ENCODE peak calls at places on chromosomes 5 and 9, in eight cellular contexts. J is astrocyte, B is GM10248, F is stomach, V is spleen, A is endodermal cell, Q is epithelial cell of esophagus, N is heart right ventricle. T is an unnamed sample.
A peak's percentile ranks its signal among the peaks of the same experiment; 100 is the strongest.

GRCh38 chr9:90141723-90142122 is 500.9 kb downstream of the DIRAS2 start:
- DNase-seq in J (no peak), B (peak; percentile 23), F (no peak), V (no peak), A (no peak), Q (peak; percentile 36), N (no peak), T (peak; percentile 22)

GRCh38 chr5:54518146-54519082 is 855 bp downstream of the SNX18 start:
- DNase-seq in J (no peak), B (peak; percentile 58), F (peak; percentile 70), V (peak; percentile 95), A (peak; percentile 82), Q (peak; percentile 61), N (peak; percentile 41), T (peak; percentile 77)

GRCh38 chr5:15463231-15463630 is 36.7 kb upstream of the FBXL7 start:
- DNase-seq in J (peak; percentile 3), B (no peak), F (no peak), V (no peak), A (peak; percentile 59), Q (peak; percentile 39), N (no peak), T (no peak)

GRCh38 chr9:80218336-80218735 is 646.6 kb downstream of the TLE4 start:
- DNase-seq in J (no peak), B (no peak), F (no peak), V (no peak), A (peak; percentile 53), Q (no peak), N (no peak), T (no peak)

GRCh38 chr5:102823441-102823874 is 68.4 kb downstream of the PAM start:
- DNase-seq in J (peak; percentile 89), B (no peak), F (no peak), V (no peak), A (no peak), Q (no peak), N (no peak), T (no peak)

GRCh38 chr9:92749071-92749933 is 15.3 kb downstream of the BICD2 start:
- DNase-seq in J (no peak), B (no peak), F (no peak), V (peak; percentile 56), A (peak; percentile 43), Q (no peak), N (no peak), T (no peak)

GRCh38 chr9:113654605-113655193 is 191.2 kb downstream of the RGS3 start:
- DNase-seq in J (peak; percentile 65), B (no peak), F (no peak), V (no peak), A (no peak), Q (no peak), N (peak; percentile 87), T (no peak)

GRCh38 chr9:15696979-15697378 is 144.1 kb downstream of the CCDC171 start:
- DNase-seq in J (no peak), B (no peak), F (no peak), V (no peak), A (no peak), Q (no peak), N (no peak), T (no peak)

GRCh38 chr5:31811210-31811609 is 172.3 kb downstream of the PDZD2 start:
- DNase-seq in J (peak; percentile 91), B (no peak), F (no peak), V (no peak), A (no peak), Q (peak; percentile 94), N (no peak), T (no peak)

GRCh38 chr9:71944754-71945409 is 33.4 kb downstream of the C9orf85 start:
- DNase-seq in J (no peak), B (no peak), F (no peak), V (no peak), A (no peak), Q (peak; percentile 95), N (no peak), T (no peak)

GRCh38 chr9:89498845-89499480 is 1.1 kb upstream of the SEMA4D start:
- DNase-seq in J (no peak), B (no peak), F (peak; percentile 22), V (peak; percentile 86), A (no peak), Q (no peak), N (no peak), T (peak; percentile 58)

GRCh38 chr5:131392461-131393095 is 128.7 kb downstream of the CDC42SE2 start:
- DNase-seq in J (no peak), B (no peak), F (no peak), V (no peak), A (no peak), Q (no peak), N (no peak), T (no peak)

GRCh38 chr9:129604766-129605163 is 16.1 kb downstream of the C9orf50 start:
- DNase-seq in J (no peak), B (no peak), F (no peak), V (no peak), A (no peak), Q (no peak), N (no peak), T (no peak)

GRCh38 chr5:84274585-84275468 is 109.9 kb downstream of the EDIL3 start:
- DNase-seq in J (no peak), B (peak; percentile 12), F (peak; percentile 26), V (no peak), A (peak; percentile 75), Q (peak; percentile 53), N (peak; percentile 10), T (peak; percentile 7)

GRCh38 chr5:143887901-143888648 is 76.1 kb downstream of the HMHB1 start:
- DNase-seq in J (peak; percentile 86), B (no peak), F (no peak), V (no peak), A (no peak), Q (no peak), N (no peak), T (no peak)

GRCh38 chr9:98477884-98478283 is 222.4 kb upstream of the TBC1D2 start:
- DNase-seq in J (no peak), B (no peak), F (no peak), V (no peak), A (no peak), Q (no peak), N (peak; percentile 24), T (no peak)

GRCh38 chr9:110261631-110262030 is 5.3 kb upstream of the TXN start:
- DNase-seq in J (no peak), B (no peak), F (no peak), V (no peak), A (no peak), Q (no peak), N (no peak), T (no peak)

GRCh38 chr9:122445155-122445749 is 32.5 kb downstream of the OR1J1 start:
- DNase-seq in J (peak; percentile 89), B (no peak), F (no peak), V (no peak), A (no peak), Q (no peak), N (no peak), T (no peak)
- TF ChIP-seq CTCF in J (no peak), B (no peak), F (no peak), V (no peak), A (no peak), Q (no peak), N (no peak), T (no peak)

GRCh38 chr9:132409828-132410528 is at the start of gene CFAP77:
- DNase-seq in J (peak; percentile 18), B (peak; percentile 58), F (peak; percentile 42), V (peak; percentile 85), A (peak; percentile 89), Q (peak; percentile 71), N (peak; percentile 25), T (peak; percentile 66)

GRCh38 chr9:132412089-132412488 is 2.1 kb downstream of the CFAP77 start:
- DNase-seq in J (no peak), B (peak; percentile 32), F (no peak), V (no peak), A (peak; percentile 85), Q (peak; percentile 26), N (no peak), T (peak; percentile 39)

GRCh38 chr9:132408521-132408920 is 1.5 kb upstream of the CFAP77 start:
- DNase-seq in J (no peak), B (no peak), F (no peak), V (no peak), A (no peak), Q (no peak), N (peak; percentile 78), T (no peak)

GRCh38 chr9:132410642-132411041 is 631 bp downstream of the CFAP77 start:
- DNase-seq in J (no peak), B (no peak), F (no peak), V (peak; percentile 73), A (no peak), Q (no peak), N (no peak), T (no peak)

DNA sequence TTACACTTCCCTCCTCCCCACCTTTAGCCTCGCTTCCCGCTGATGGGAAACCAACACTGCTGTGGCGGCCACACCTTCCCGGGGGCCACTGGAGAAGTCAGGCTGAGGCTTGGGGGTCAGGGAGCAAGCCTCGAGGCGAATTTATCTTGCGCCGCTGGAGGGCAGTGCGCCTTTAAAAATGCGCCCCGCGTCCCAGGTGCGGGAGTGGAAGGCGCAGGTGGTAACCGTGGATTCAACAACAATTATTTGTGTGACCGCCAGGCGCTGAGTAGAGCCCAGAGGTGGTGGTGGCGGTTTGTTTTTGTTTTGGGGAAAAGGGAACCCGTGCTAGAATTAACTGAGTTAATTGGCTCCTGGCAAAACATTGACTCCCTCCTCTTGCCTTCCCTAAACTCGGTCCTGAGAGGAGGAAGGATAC is 1.1 kb downstream of the CFAP77 start:
- DNase-seq in J (no peak), B (peak; percentile 75), F (peak; percentile 65), V (peak; percentile 87), A (peak; percentile 95), Q (peak; percentile 68), N (peak; percentile 16), T (peak; percentile 77)
- TF ChIP-seq CTCF in J (peak; percentile 43), B (peak; percentile 86), F (peak; percentile 39), V (peak; percentile 78), A (peak; percentile 95), Q (peak; percentile 56), N (peak; percentile 56), T (peak; percentile 82)

DNA sequence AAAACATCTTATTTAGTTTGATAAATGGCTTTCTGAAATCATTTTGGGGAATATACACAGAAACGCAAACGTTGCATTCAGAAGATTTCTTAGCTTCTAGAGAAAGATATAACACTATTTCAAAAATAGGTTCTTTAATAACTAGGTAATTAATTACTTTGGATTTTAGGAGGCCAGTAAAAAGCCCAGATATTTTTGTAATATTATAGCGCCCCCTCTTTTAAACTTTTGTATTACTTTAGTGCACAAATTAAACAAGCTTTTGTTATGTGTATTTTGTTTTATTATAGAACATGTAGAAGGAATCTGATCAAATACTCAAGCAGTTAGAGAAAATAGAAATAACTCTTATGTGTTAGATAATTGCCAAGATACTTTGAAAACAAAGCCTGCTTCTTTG is 57.7 kb downstream of the COMMD10 start:
- DNase-seq in J (no peak), B (no peak), F (no peak), V (no peak), A (no peak), Q (no peak), N (no peak), T (no peak)
- TF ChIP-seq CTCF in J (no peak), B (no peak), F (no peak), V (no peak), A (peak; percentile 56), Q (no peak), N (no peak), T (no peak)

DNA sequence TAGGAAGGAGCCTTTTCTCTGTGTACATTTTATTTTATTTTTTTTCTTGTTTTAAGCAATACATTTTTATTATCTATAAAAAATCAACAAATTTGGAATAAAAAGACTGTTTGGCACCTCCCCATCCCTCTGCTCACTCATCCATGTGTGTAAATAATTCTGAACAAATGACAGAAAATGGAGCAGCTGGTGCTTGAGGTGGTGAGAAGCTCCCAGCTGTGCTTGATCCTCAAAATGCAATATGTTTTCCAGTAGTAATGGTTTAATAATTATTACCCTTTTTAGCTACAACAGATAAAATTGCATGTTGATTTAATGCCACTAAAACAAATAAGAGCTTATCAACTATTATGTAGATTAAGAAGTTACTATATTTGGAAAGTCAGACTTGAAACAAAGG is 132.5 kb downstream of the CDH18 start:
- DNase-seq in J (no peak), B (no peak), F (no peak), V (no peak), A (no peak), Q (no peak), N (no peak), T (no peak)
- TF ChIP-seq CTCF in J (no peak), B (no peak), F (no peak), V (no peak), A (no peak), Q (no peak), N (no peak), T (no peak)

T was measured in GM13977.